ENCODE peak calls at places on chromosomes 13 and 19, in ten cellular contexts. One of them, this sample, is unnamed.

GRCh38 chr19:48654299-48655059 is 8.5 kb upstream of the CA11 start:
- DNase-seq in germinal center: no peak
- DNase-seq in fibroblast of pulmonary artery: no peak
- DNase-seq in stimulated activated naive CD4-positive, alpha-beta T cell: no peak
- DNase-seq in GDM1: no peak
- DNase-seq in endothelial cell: no peak
- DNase-seq in stimulated activated CD4-positive, alpha-beta T cell treated with anti-CD3 and anti-CD28 coated beads, Interleukin-2, amount 100 ng/mL, for 48 hours: no peak
- DNase-seq in midbrain: no peak
- DNase-seq in lower lobe of right lung: no peak
- DNase-seq in cardiac muscle cell: no peak
- DNase-seq in this sample: no peak

GRCh38 chr19:16041571-16042386 is 34.5 kb upstream of the TPM4 start:
- DNase-seq in germinal center: peak; percentile 86
- DNase-seq in fibroblast of pulmonary artery: peak; percentile 69
- DNase-seq in stimulated activated naive CD4-positive, alpha-beta T cell: peak; percentile 67
- DNase-seq in GDM1: peak; percentile 29
- DNase-seq in endothelial cell: peak; percentile 92
- DNase-seq in stimulated activated CD4-positive, alpha-beta T cell treated with anti-CD3 and anti-CD28 coated beads, Interleukin-2, amount 100 ng/mL, for 48 hours: peak; percentile 82
- DNase-seq in midbrain: peak; percentile 84
- DNase-seq in lower lobe of right lung: peak; percentile 86
- DNase-seq in cardiac muscle cell: peak; percentile 76
- DNase-seq in this sample: peak; percentile 62

GRCh38 chr19:32876919-32877285 is 7.3 kb upstream of the SLC7A9 start:
- DNase-seq in germinal center: no peak
- DNase-seq in fibroblast of pulmonary artery: peak; percentile 13
- DNase-seq in stimulated activated naive CD4-positive, alpha-beta T cell: no peak
- DNase-seq in GDM1: no peak
- DNase-seq in endothelial cell: no peak
- DNase-seq in stimulated activated CD4-positive, alpha-beta T cell treated with anti-CD3 and anti-CD28 coated beads, Interleukin-2, amount 100 ng/mL, for 48 hours: no peak
- DNase-seq in midbrain: no peak
- DNase-seq in lower lobe of right lung: no peak
- DNase-seq in cardiac muscle cell: peak; percentile 12
- DNase-seq in this sample: no peak

GRCh38 chr19:37079238-37079637 is 1.0 kb downstream of the ZNF420 start:
- DNase-seq in germinal center: no peak
- DNase-seq in fibroblast of pulmonary artery: no peak
- DNase-seq in stimulated activated naive CD4-positive, alpha-beta T cell: no peak
- DNase-seq in GDM1: no peak
- DNase-seq in endothelial cell: no peak
- DNase-seq in stimulated activated CD4-positive, alpha-beta T cell treated with anti-CD3 and anti-CD28 coated beads, Interleukin-2, amount 100 ng/mL, for 48 hours: no peak
- DNase-seq in midbrain: no peak
- DNase-seq in lower lobe of right lung: no peak
- DNase-seq in cardiac muscle cell: no peak
- DNase-seq in this sample: no peak

GRCh38 chr13:30125422-30126073 is 181.8 kb downstream of the KATNAL1 start:
- DNase-seq in germinal center: no peak
- DNase-seq in fibroblast of pulmonary artery: peak; percentile 96
- DNase-seq in stimulated activated naive CD4-positive, alpha-beta T cell: no peak
- DNase-seq in GDM1: no peak
- DNase-seq in endothelial cell: no peak
- DNase-seq in stimulated activated CD4-positive, alpha-beta T cell treated with anti-CD3 and anti-CD28 coated beads, Interleukin-2, amount 100 ng/mL, for 48 hours: no peak
- DNase-seq in midbrain: no peak
- DNase-seq in lower lobe of right lung: no peak
- DNase-seq in cardiac muscle cell: peak; percentile 94
- DNase-seq in this sample: no peak

GRCh38 chr19:11141937-11142527 is 13.6 kb downstream of the SPC24 start:
- DNase-seq in germinal center: no peak
- DNase-seq in fibroblast of pulmonary artery: no peak
- DNase-seq in stimulated activated naive CD4-positive, alpha-beta T cell: no peak
- DNase-seq in GDM1: no peak
- DNase-seq in endothelial cell: no peak
- DNase-seq in stimulated activated CD4-positive, alpha-beta T cell treated with anti-CD3 and anti-CD28 coated beads, Interleukin-2, amount 100 ng/mL, for 48 hours: no peak
- DNase-seq in midbrain: no peak
- DNase-seq in lower lobe of right lung: no peak
- DNase-seq in cardiac muscle cell: no peak
- DNase-seq in this sample: no peak

GRCh38 chr13:33139186-33139585 is 123.0 kb downstream of the KL start:
- DNase-seq in germinal center: no peak
- DNase-seq in fibroblast of pulmonary artery: no peak
- DNase-seq in stimulated activated naive CD4-positive, alpha-beta T cell: no peak
- DNase-seq in GDM1: no peak
- DNase-seq in endothelial cell: no peak
- DNase-seq in stimulated activated CD4-positive, alpha-beta T cell treated with anti-CD3 and anti-CD28 coated beads, Interleukin-2, amount 100 ng/mL, for 48 hours: no peak
- DNase-seq in midbrain: no peak
- DNase-seq in lower lobe of right lung: no peak
- DNase-seq in cardiac muscle cell: no peak
- DNase-seq in this sample: no peak

GRCh38 chr19:49362048-49362925 is at the start of gene TEAD2:
- DNase-seq in germinal center: peak; percentile 24
- DNase-seq in fibroblast of pulmonary artery: peak; percentile 50
- DNase-seq in stimulated activated naive CD4-positive, alpha-beta T cell: no peak
- DNase-seq in GDM1: no peak
- DNase-seq in endothelial cell: peak; percentile 84
- DNase-seq in stimulated activated CD4-positive, alpha-beta T cell treated with anti-CD3 and anti-CD28 coated beads, Interleukin-2, amount 100 ng/mL, for 48 hours: no peak
- DNase-seq in midbrain: no peak
- DNase-seq in lower lobe of right lung: peak; percentile 72
- DNase-seq in cardiac muscle cell: peak; percentile 65
- DNase-seq in this sample: no peak

GRCh38 chr13:38730332-38730731 is 43.5 kb downstream of the FREM2 start:
- DNase-seq in germinal center: no peak
- DNase-seq in fibroblast of pulmonary artery: no peak
- DNase-seq in stimulated activated naive CD4-positive, alpha-beta T cell: no peak
- DNase-seq in GDM1: no peak
- DNase-seq in endothelial cell: no peak
- DNase-seq in stimulated activated CD4-positive, alpha-beta T cell treated with anti-CD3 and anti-CD28 coated beads, Interleukin-2, amount 100 ng/mL, for 48 hours: no peak
- DNase-seq in midbrain: no peak
- DNase-seq in lower lobe of right lung: no peak
- DNase-seq in cardiac muscle cell: peak; percentile 1
- DNase-seq in this sample: no peak

GRCh38 chr13:86729206-86729605 is 930.0 kb upstream of the SLITRK6 start:
- DNase-seq in germinal center: no peak
- DNase-seq in fibroblast of pulmonary artery: no peak
- DNase-seq in stimulated activated naive CD4-positive, alpha-beta T cell: no peak
- DNase-seq in GDM1: no peak
- DNase-seq in endothelial cell: no peak
- DNase-seq in stimulated activated CD4-positive, alpha-beta T cell treated with anti-CD3 and anti-CD28 coated beads, Interleukin-2, amount 100 ng/mL, for 48 hours: no peak
- DNase-seq in midbrain: no peak
- DNase-seq in lower lobe of right lung: no peak
- DNase-seq in cardiac muscle cell: no peak
- DNase-seq in this sample: no peak

GRCh38 chr13:63010072-63010658 is 1594.5 kb upstream of the PCDH20 start:
- DNase-seq in germinal center: no peak
- DNase-seq in fibroblast of pulmonary artery: no peak
- DNase-seq in stimulated activated naive CD4-positive, alpha-beta T cell: no peak
- DNase-seq in GDM1: no peak
- DNase-seq in endothelial cell: no peak
- DNase-seq in stimulated activated CD4-positive, alpha-beta T cell treated with anti-CD3 and anti-CD28 coated beads, Interleukin-2, amount 100 ng/mL, for 48 hours: no peak
- DNase-seq in midbrain: no peak
- DNase-seq in lower lobe of right lung: no peak
- DNase-seq in cardiac muscle cell: no peak
- DNase-seq in this sample: no peak

GRCh38 chr13:26658972-26659371 is 101.5 kb downstream of the WASF3 start:
- DNase-seq in germinal center: no peak
- DNase-seq in fibroblast of pulmonary artery: no peak
- DNase-seq in stimulated activated naive CD4-positive, alpha-beta T cell: no peak
- DNase-seq in GDM1: no peak
- DNase-seq in endothelial cell: no peak
- DNase-seq in stimulated activated CD4-positive, alpha-beta T cell treated with anti-CD3 and anti-CD28 coated beads, Interleukin-2, amount 100 ng/mL, for 48 hours: no peak
- DNase-seq in midbrain: no peak
- DNase-seq in lower lobe of right lung: no peak
- DNase-seq in cardiac muscle cell: no peak
- DNase-seq in this sample: no peak

GRCh38 chr13:48782429-48782840 is 128.7 kb downstream of the CYSLTR2 start:
- DNase-seq in germinal center: no peak
- DNase-seq in fibroblast of pulmonary artery: no peak
- DNase-seq in stimulated activated naive CD4-positive, alpha-beta T cell: no peak
- DNase-seq in GDM1: no peak
- DNase-seq in endothelial cell: no peak
- DNase-seq in stimulated activated CD4-positive, alpha-beta T cell treated with anti-CD3 and anti-CD28 coated beads, Interleukin-2, amount 100 ng/mL, for 48 hours: no peak
- DNase-seq in midbrain: no peak
- DNase-seq in lower lobe of right lung: no peak
- DNase-seq in cardiac muscle cell: no peak
- DNase-seq in this sample: no peak